ENCODE peak calls at places on chromosomes 1 and 21, in seven cellular contexts. One of them, this sample, is unnamed. For H3K4me1 and H3K27me3, the result is how much of the 10 kb centered on the place peaks cover.

GRCh38 chr1:18784523-18784833 is 75.0 kb downstream of the TAS1R2 start:
- DNase-seq in heart left ventricle: no peak
- DNase-seq in upper lobe of left lung: peak
- DNase-seq in CD4-positive, CD25-positive, alpha-beta regulatory T cell: no peak
- DNase-seq in right lobe of liver: no peak
- DNase-seq in cardiac muscle cell: no peak
- DNase-seq in endodermal cell: no peak
- DNase-seq in this sample: no peak

GRCh38 chr1:15758537-15758936 is at the start of gene FBLIM1:
- DNase-seq in heart left ventricle: no peak
- DNase-seq in upper lobe of left lung: peak
- DNase-seq in CD4-positive, CD25-positive, alpha-beta regulatory T cell: no peak
- DNase-seq in right lobe of liver: no peak
- DNase-seq in cardiac muscle cell: peak
- DNase-seq in endodermal cell: peak
- DNase-seq in this sample: peak

GRCh38 chr1:66557157-66557556 is 23.2 kb downstream of the SGIP1 start:
- DNase-seq in heart left ventricle: no peak
- DNase-seq in upper lobe of left lung: no peak
- DNase-seq in CD4-positive, CD25-positive, alpha-beta regulatory T cell: no peak
- DNase-seq in right lobe of liver: no peak
- DNase-seq in cardiac muscle cell: no peak
- DNase-seq in endodermal cell: no peak
- DNase-seq in this sample: no peak

GRCh38 chr1:236742421-236743160 is 52.5 kb upstream of the MTR start:
- DNase-seq in heart left ventricle: no peak
- DNase-seq in upper lobe of left lung: no peak
- DNase-seq in CD4-positive, CD25-positive, alpha-beta regulatory T cell: no peak
- DNase-seq in right lobe of liver: no peak
- DNase-seq in cardiac muscle cell: no peak
- DNase-seq in endodermal cell: no peak
- DNase-seq in this sample: no peak

GRCh38 chr1:211210052-211210451 is 49.1 kb upstream of the RCOR3 start:
- DNase-seq in heart left ventricle: no peak
- DNase-seq in upper lobe of left lung: no peak
- DNase-seq in CD4-positive, CD25-positive, alpha-beta regulatory T cell: no peak
- DNase-seq in right lobe of liver: no peak
- DNase-seq in cardiac muscle cell: peak
- DNase-seq in endodermal cell: no peak
- DNase-seq in this sample: no peak

GRCh38 chr1:233364695-233365539 is 37.4 kb downstream of the MAP3K21 start:
- DNase-seq in heart left ventricle: no peak
- DNase-seq in upper lobe of left lung: no peak
- DNase-seq in CD4-positive, CD25-positive, alpha-beta regulatory T cell: no peak
- DNase-seq in right lobe of liver: no peak
- DNase-seq in cardiac muscle cell: peak
- DNase-seq in endodermal cell: no peak
- DNase-seq in this sample: no peak

GRCh38 chr21:26546698-26547097 is 26.4 kb downstream of the CYYR1 start:
- DNase-seq in heart left ventricle: peak
- DNase-seq in upper lobe of left lung: no peak
- DNase-seq in CD4-positive, CD25-positive, alpha-beta regulatory T cell: no peak
- DNase-seq in right lobe of liver: peak
- DNase-seq in cardiac muscle cell: no peak
- DNase-seq in endodermal cell: no peak
- DNase-seq in this sample: no peak

GRCh38 chr1:246787781-246788513 is 63.7 kb downstream of the SCCPDH start:
- DNase-seq in heart left ventricle: no peak
- DNase-seq in upper lobe of left lung: no peak
- DNase-seq in CD4-positive, CD25-positive, alpha-beta regulatory T cell: no peak
- DNase-seq in right lobe of liver: no peak
- DNase-seq in cardiac muscle cell: no peak
- DNase-seq in endodermal cell: peak
- DNase-seq in this sample: no peak

GRCh38 chr1:202680586-202681352 is 29.5 kb downstream of the SYT2 start:
- DNase-seq in heart left ventricle: no peak
- DNase-seq in upper lobe of left lung: no peak
- DNase-seq in CD4-positive, CD25-positive, alpha-beta regulatory T cell: no peak
- DNase-seq in right lobe of liver: no peak
- DNase-seq in cardiac muscle cell: no peak
- DNase-seq in endodermal cell: peak
- DNase-seq in this sample: no peak

GRCh38 chr1:198686069-198686728 is 47.4 kb downstream of the PTPRC start:
- DNase-seq in heart left ventricle: no peak
- DNase-seq in upper lobe of left lung: no peak
- DNase-seq in CD4-positive, CD25-positive, alpha-beta regulatory T cell: no peak
- DNase-seq in right lobe of liver: no peak
- DNase-seq in cardiac muscle cell: peak
- DNase-seq in endodermal cell: no peak
- DNase-seq in this sample: no peak

GRCh38 chr1:236039736-236040670 is 24.9 kb downstream of the NID1 start:
- DNase-seq in heart left ventricle: no peak
- DNase-seq in upper lobe of left lung: no peak
- DNase-seq in CD4-positive, CD25-positive, alpha-beta regulatory T cell: no peak
- DNase-seq in right lobe of liver: peak
- DNase-seq in cardiac muscle cell: peak
- DNase-seq in endodermal cell: no peak
- DNase-seq in this sample: no peak

GRCh38 chr1:171636141-171636540 is 14.1 kb downstream of the MYOCOS start:
- DNase-seq in heart left ventricle: no peak
- DNase-seq in upper lobe of left lung: no peak
- DNase-seq in CD4-positive, CD25-positive, alpha-beta regulatory T cell: no peak
- DNase-seq in right lobe of liver: no peak
- DNase-seq in cardiac muscle cell: peak
- DNase-seq in endodermal cell: peak
- DNase-seq in this sample: peak

GRCh38 chr1:151945725-151946365 is 36.5 kb upstream of the THEM4 start:
- DNase-seq in heart left ventricle: peak
- DNase-seq in upper lobe of left lung: no peak
- DNase-seq in CD4-positive, CD25-positive, alpha-beta regulatory T cell: peak
- DNase-seq in right lobe of liver: peak
- DNase-seq in cardiac muscle cell: peak
- DNase-seq in endodermal cell: peak
- DNase-seq in this sample: peak

GRCh38 chr1:225482489-225482950 is 54.7 kb upstream of the LBR start:
- DNase-seq in heart left ventricle: no peak
- DNase-seq in upper lobe of left lung: no peak
- DNase-seq in CD4-positive, CD25-positive, alpha-beta regulatory T cell: no peak
- DNase-seq in right lobe of liver: no peak
- DNase-seq in cardiac muscle cell: peak
- DNase-seq in endodermal cell: no peak
- DNase-seq in this sample: no peak

GRCh38 chr1:94100129-94100784 is 20.7 kb downstream of the ABCA4 start:
- DNase-seq in heart left ventricle: no peak
- DNase-seq in upper lobe of left lung: no peak
- DNase-seq in CD4-positive, CD25-positive, alpha-beta regulatory T cell: no peak
- DNase-seq in right lobe of liver: no peak
- DNase-seq in cardiac muscle cell: no peak
- DNase-seq in endodermal cell: no peak
- DNase-seq in this sample: no peak

GRCh38 chr1:38728176-38728908 is 131.2 kb downstream of the RRAGC start:
- DNase-seq in heart left ventricle: peak
- DNase-seq in upper lobe of left lung: no peak
- DNase-seq in CD4-positive, CD25-positive, alpha-beta regulatory T cell: no peak
- DNase-seq in right lobe of liver: no peak
- DNase-seq in cardiac muscle cell: peak
- DNase-seq in endodermal cell: peak
- DNase-seq in this sample: peak

GRCh38 chr1:164599272-164599671 is 40.3 kb downstream of the PBX1 start:
- DNase-seq in heart left ventricle: no peak
- DNase-seq in upper lobe of left lung: no peak
- DNase-seq in CD4-positive, CD25-positive, alpha-beta regulatory T cell: no peak
- DNase-seq in right lobe of liver: no peak
- DNase-seq in cardiac muscle cell: no peak
- DNase-seq in endodermal cell: no peak
- DNase-seq in this sample: no peak

GRCh38 chr1:22431965-22432364 is 19.7 kb upstream of the ZBTB40 start:
- DNase-seq in heart left ventricle: no peak
- DNase-seq in upper lobe of left lung: no peak
- DNase-seq in CD4-positive, CD25-positive, alpha-beta regulatory T cell: no peak
- DNase-seq in right lobe of liver: no peak
- DNase-seq in cardiac muscle cell: no peak
- DNase-seq in endodermal cell: no peak
- DNase-seq in this sample: no peak

GRCh38 chr21:38992737-38993136 is 187.0 kb downstream of the ETS2 start:
- DNase-seq in heart left ventricle: peak
- DNase-seq in upper lobe of left lung: no peak
- DNase-seq in CD4-positive, CD25-positive, alpha-beta regulatory T cell: no peak
- DNase-seq in right lobe of liver: no peak
- DNase-seq in cardiac muscle cell: peak
- DNase-seq in endodermal cell: no peak
- DNase-seq in this sample: no peak

GRCh38 chr1:54574158-54574778 is 26.2 kb downstream of the ACOT11 start:
- DNase-seq in heart left ventricle: no peak
- DNase-seq in upper lobe of left lung: peak
- DNase-seq in CD4-positive, CD25-positive, alpha-beta regulatory T cell: no peak
- DNase-seq in right lobe of liver: peak
- DNase-seq in cardiac muscle cell: no peak
- DNase-seq in endodermal cell: no peak
- DNase-seq in this sample: no peak
- H3K4me1 ChIP-seq in heart left ventricle: under half
- H3K4me1 ChIP-seq in upper lobe of left lung: under half
- H3K4me1 ChIP-seq in CD4-positive, CD25-positive, alpha-beta regulatory T cell: under half
- H3K4me1 ChIP-seq in right lobe of liver: under half
- H3K4me1 ChIP-seq in cardiac muscle cell: under half
- H3K4me1 ChIP-seq in endodermal cell: under half
- H3K4me1 ChIP-seq in this sample: under half

GRCh38 chr1:229410370-229410691 is 23.6 kb downstream of the ACTA1 start:
- DNase-seq in heart left ventricle: no peak
- DNase-seq in upper lobe of left lung: no peak
- DNase-seq in CD4-positive, CD25-positive, alpha-beta regulatory T cell: no peak
- DNase-seq in right lobe of liver: no peak
- DNase-seq in cardiac muscle cell: no peak
- DNase-seq in endodermal cell: no peak
- DNase-seq in this sample: no peak
- H3K27me3 ChIP-seq in heart left ventricle: under half
- H3K27me3 ChIP-seq in upper lobe of left lung: under half
- H3K27me3 ChIP-seq in CD4-positive, CD25-positive, alpha-beta regulatory T cell: under half
- H3K27me3 ChIP-seq in right lobe of liver: under half
- H3K27me3 ChIP-seq in cardiac muscle cell: under half
- H3K27me3 ChIP-seq in endodermal cell: under half
- H3K27me3 ChIP-seq in this sample: under half

DNA sequence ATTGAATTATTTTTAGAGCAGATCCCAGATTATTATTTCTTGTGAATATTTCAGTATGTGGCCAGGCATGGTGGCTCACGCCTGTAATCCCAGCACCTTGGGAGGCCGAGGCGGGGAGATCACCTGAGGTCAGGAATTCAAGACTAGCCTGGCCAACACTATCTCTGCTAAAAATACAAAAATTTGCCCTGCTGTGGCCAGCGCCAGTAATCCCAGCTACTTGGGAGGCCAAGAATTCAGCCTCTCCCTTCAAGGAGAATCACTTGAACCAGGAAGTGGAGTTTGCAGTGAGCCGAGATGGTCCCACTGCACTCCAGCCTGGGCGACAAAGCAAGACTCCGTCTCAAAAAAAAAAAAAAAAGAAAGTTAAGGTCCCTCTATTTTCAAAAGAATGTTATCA is 4.3 kb downstream of the OSBPL9 start:
- DNase-seq in heart left ventricle: no peak
- DNase-seq in upper lobe of left lung: no peak
- DNase-seq in CD4-positive, CD25-positive, alpha-beta regulatory T cell: no peak
- DNase-seq in right lobe of liver: no peak
- DNase-seq in cardiac muscle cell: no peak
- DNase-seq in endodermal cell: peak
- DNase-seq in this sample: no peak
- H3K4me1 ChIP-seq in heart left ventricle: under half
- H3K4me1 ChIP-seq in upper lobe of left lung: under half
- H3K4me1 ChIP-seq in CD4-positive, CD25-positive, alpha-beta regulatory T cell: under half
- H3K4me1 ChIP-seq in right lobe of liver: half or more
- H3K4me1 ChIP-seq in cardiac muscle cell: under half
- H3K4me1 ChIP-seq in endodermal cell: under half
- H3K4me1 ChIP-seq in this sample: under half

GRCh38 chr21:36544545-36544944 is 64.6 kb upstream of the CLDN14 start:
- DNase-seq in heart left ventricle: no peak
- DNase-seq in upper lobe of left lung: no peak
- DNase-seq in CD4-positive, CD25-positive, alpha-beta regulatory T cell: no peak
- DNase-seq in right lobe of liver: no peak
- DNase-seq in cardiac muscle cell: no peak
- DNase-seq in endodermal cell: no peak
- DNase-seq in this sample: no peak

GRCh38 chr21:36543924-36544323 is 64.0 kb upstream of the CLDN14 start:
- DNase-seq in heart left ventricle: no peak
- DNase-seq in upper lobe of left lung: no peak
- DNase-seq in CD4-positive, CD25-positive, alpha-beta regulatory T cell: no peak
- DNase-seq in right lobe of liver: no peak
- DNase-seq in cardiac muscle cell: no peak
- DNase-seq in endodermal cell: no peak
- DNase-seq in this sample: no peak

GRCh38 chr21:36541721-36542139 is 61.8 kb upstream of the CLDN14 start:
- DNase-seq in heart left ventricle: no peak
- DNase-seq in upper lobe of left lung: no peak
- DNase-seq in CD4-positive, CD25-positive, alpha-beta regulatory T cell: no peak
- DNase-seq in right lobe of liver: no peak
- DNase-seq in cardiac muscle cell: no peak
- DNase-seq in endodermal cell: no peak
- DNase-seq in this sample: no peak

GRCh38 chr21:36540700-36541099 is 60.8 kb upstream of the CLDN14 start:
- DNase-seq in heart left ventricle: no peak
- DNase-seq in upper lobe of left lung: no peak
- DNase-seq in CD4-positive, CD25-positive, alpha-beta regulatory T cell: no peak
- DNase-seq in right lobe of liver: no peak
- DNase-seq in cardiac muscle cell: no peak
- DNase-seq in endodermal cell: no peak
- DNase-seq in this sample: no peak

GRCh38 chr21:36542312-36543101 is 62.6 kb upstream of the CLDN14 start:
- DNase-seq in heart left ventricle: no peak
- DNase-seq in upper lobe of left lung: peak
- DNase-seq in CD4-positive, CD25-positive, alpha-beta regulatory T cell: no peak
- DNase-seq in right lobe of liver: no peak
- DNase-seq in cardiac muscle cell: no peak
- DNase-seq in endodermal cell: peak
- DNase-seq in this sample: no peak
- H3K27me3 ChIP-seq in heart left ventricle: under half
- H3K27me3 ChIP-seq in upper lobe of left lung: under half
- H3K27me3 ChIP-seq in CD4-positive, CD25-positive, alpha-beta regulatory T cell: under half
- H3K27me3 ChIP-seq in right lobe of liver: under half
- H3K27me3 ChIP-seq in cardiac muscle cell: under half
- H3K27me3 ChIP-seq in endodermal cell: under half
- H3K27me3 ChIP-seq in this sample: under half

GRCh38 chr1:81548918-81549587 is 251.7 kb upstream of the ADGRL2 start:
- DNase-seq in heart left ventricle: no peak
- DNase-seq in upper lobe of left lung: no peak
- DNase-seq in CD4-positive, CD25-positive, alpha-beta regulatory T cell: no peak
- DNase-seq in right lobe of liver: no peak
- DNase-seq in cardiac muscle cell: no peak
- DNase-seq in endodermal cell: no peak
- DNase-seq in this sample: no peak

GRCh38 chr1:81547261-81547911 is 253.3 kb upstream of the ADGRL2 start:
- DNase-seq in heart left ventricle: no peak
- DNase-seq in upper lobe of left lung: no peak
- DNase-seq in CD4-positive, CD25-positive, alpha-beta regulatory T cell: no peak
- DNase-seq in right lobe of liver: no peak
- DNase-seq in cardiac muscle cell: peak
- DNase-seq in endodermal cell: peak
- DNase-seq in this sample: peak

GRCh38 chr1:81550753-81551152 is 250.0 kb upstream of the ADGRL2 start:
- DNase-seq in heart left ventricle: no peak
- DNase-seq in upper lobe of left lung: no peak
- DNase-seq in CD4-positive, CD25-positive, alpha-beta regulatory T cell: no peak
- DNase-seq in right lobe of liver: no peak
- DNase-seq in cardiac muscle cell: no peak
- DNase-seq in endodermal cell: no peak
- DNase-seq in this sample: no peak

GRCh38 chr1:81547912-81548303 is 252.8 kb upstream of the ADGRL2 start:
- DNase-seq in heart left ventricle: no peak
- DNase-seq in upper lobe of left lung: no peak
- DNase-seq in CD4-positive, CD25-positive, alpha-beta regulatory T cell: no peak
- DNase-seq in right lobe of liver: no peak
- DNase-seq in cardiac muscle cell: peak
- DNase-seq in endodermal cell: no peak
- DNase-seq in this sample: no peak

GRCh38 chr1:81549588-81550127 is 251.1 kb upstream of the ADGRL2 start:
- DNase-seq in heart left ventricle: no peak
- DNase-seq in upper lobe of left lung: no peak
- DNase-seq in CD4-positive, CD25-positive, alpha-beta regulatory T cell: no peak
- DNase-seq in right lobe of liver: no peak
- DNase-seq in cardiac muscle cell: peak
- DNase-seq in endodermal cell: no peak
- DNase-seq in this sample: peak
- H3K4me1 ChIP-seq in heart left ventricle: under half
- H3K4me1 ChIP-seq in upper lobe of left lung: under half
- H3K4me1 ChIP-seq in CD4-positive, CD25-positive, alpha-beta regulatory T cell: under half
- H3K4me1 ChIP-seq in right lobe of liver: under half
- H3K4me1 ChIP-seq in cardiac muscle cell: under half
- H3K4me1 ChIP-seq in endodermal cell: under half
- H3K4me1 ChIP-seq in this sample: under half

This sample was measured in HAP-1.